ENCODE peak calls at places on chromosomes 4 and X, in nine cellular contexts. H, L, Q, W, U, P, D, T and G are unnamed samples.
A peak's percentile ranks its signal among the peaks of the same experiment; 100 is the strongest.

GRCh38 chrX:44261286-44261685 is 82.2 kb downstream of the EFHC2 start:
- DNase-seq in P (no peak), W (no peak), U (no peak), D (no peak), Q (no peak), H (no peak), L (no peak), T (no peak), G (no peak)

GRCh38 chrX:22958250-22958649 is 41.5 kb upstream of the DDX53 start:
- DNase-seq in P (no peak), U (no peak), T (no peak), W (no peak), Q (no peak), H (no peak), L (no peak), D (no peak), G (no peak)

GRCh38 chr4:124330045-124330444 is 382.5 kb downstream of the ANKRD50 start:
- DNase-seq in D (no peak), W (no peak), T (no peak), H (no peak), U (no peak), Q (no peak), P (no peak), L (no peak), G (no peak)

GRCh38 chr4:27293831-27294230 is 433.2 kb downstream of the STIM2 start:
- DNase-seq in W (no peak), Q (no peak), D (no peak), L (no peak), T (no peak), U (no peak), P (no peak), H (no peak), G (no peak)

GRCh38 chrX:13533726-13534125 is 35.7 kb upstream of the EGFL6 start:
- DNase-seq in D (no peak), H (no peak), L (no peak), Q (no peak), W (peak; percentile 9), U (no peak), P (no peak), T (no peak), G (no peak)

GRCh38 chr4:125003840-125004239 is 291.3 kb upstream of the ANKRD50 start:
- DNase-seq in D (no peak), U (no peak), W (no peak), P (no peak), L (no peak), T (no peak), H (no peak), Q (no peak), G (no peak)

GRCh38 chr4:56657818-56658217 is 23.3 kb downstream of the HOPX start:
- DNase-seq in L (no peak), W (no peak), T (no peak), P (no peak), U (no peak), Q (no peak), D (no peak), H (no peak), G (no peak)

GRCh38 chr4:156475322-156475721 is 496.3 kb downstream of the PDGFC start:
- DNase-seq in L (no peak), T (no peak), D (no peak), H (no peak), U (no peak), W (peak; percentile 21), P (no peak), Q (no peak), G (no peak)

GRCh38 chrX:101619336-101619735 is 1.5 kb upstream of the ARMCX6 start:
- DNase-seq in P (peak; percentile 26), T (no peak), L (no peak), D (no peak), U (no peak), Q (no peak), W (no peak), H (no peak), G (no peak)

GRCh38 chr4:184167576-184167975 is 50.1 kb downstream of the ENPP6 start:
- DNase-seq in P (no peak), T (no peak), L (no peak), U (no peak), W (no peak), H (no peak), D (no peak), Q (no peak), G (no peak)

GRCh38 chrX:69555396-69556023 is 51.4 kb downstream of the NALF2 start:
- DNase-seq in Q (no peak), P (no peak), H (no peak), L (no peak), D (no peak), T (peak; percentile 19), W (no peak), U (no peak), G (no peak)

GRCh38 chrX:132612990-132613564 is 124.2 kb upstream of the MBNL3 start:
- DNase-seq in T (no peak), D (no peak), W (peak; percentile 23), P (peak; percentile 72), Q (peak; percentile 42), H (no peak), U (no peak), L (peak; percentile 56), G (peak; percentile 20)

GRCh38 chr4:123471655-123472054 is 75.1 kb downstream of the SPRY1 start:
- DNase-seq in L (no peak), H (no peak), P (no peak), Q (no peak), W (no peak), U (no peak), D (no peak), T (no peak), G (no peak)

GRCh38 chr4:174553828-174554227 is 31.5 kb upstream of the HPGD start:
- DNase-seq in L (no peak), W (no peak), Q (no peak), D (no peak), U (no peak), P (no peak), T (no peak), H (no peak), G (no peak)

GRCh38 chr4:76341063-76341462 is 34.5 kb downstream of the STBD1 start:
- DNase-seq in W (no peak), H (no peak), D (no peak), P (no peak), Q (no peak), L (no peak), T (no peak), U (no peak), G (no peak)

GRCh38 chr4:76752911-76753494 is 144.9 kb downstream of the SOWAHB start:
- DNase-seq in P (no peak), D (no peak), H (no peak), Q (no peak), W (peak; percentile 29), U (no peak), T (no peak), L (no peak), G (no peak)

GRCh38 chrX:47232803-47233332 is at the start of gene USP11:
- DNase-seq in U (peak; percentile 75), H (peak; percentile 81), W (peak; percentile 63), D (peak; percentile 43), T (peak; percentile 58), L (peak; percentile 38), P (no peak), Q (peak; percentile 34), G (peak; percentile 54)

DNA sequence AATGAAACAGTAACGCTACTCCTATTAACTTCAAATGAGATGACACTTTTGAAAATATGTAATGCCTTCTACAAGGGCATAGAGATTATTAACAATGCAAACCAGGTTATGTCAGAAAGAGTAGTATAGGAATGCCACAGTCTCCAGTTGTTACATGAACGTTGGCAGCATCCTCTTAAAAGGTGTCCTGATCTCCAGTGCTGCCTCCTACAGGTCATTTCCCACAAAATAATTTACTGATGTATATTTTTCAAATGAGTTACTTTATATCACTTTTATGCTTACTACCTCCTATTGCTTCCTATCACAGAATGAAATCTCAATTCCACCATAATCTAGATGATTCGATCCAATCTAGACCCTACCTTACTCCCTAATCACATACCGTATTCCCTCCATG is 195.2 kb upstream of the EPHA5 start:
- DNase-seq in Q (no peak), H (no peak), U (no peak), W (peak; percentile 21), T (no peak), D (no peak), L (no peak), P (no peak), G (no peak)
- TF ChIP-seq CTCF in Q (no peak), H (peak; percentile 11), U (no peak), W (no peak), T (no peak), D (no peak), L (no peak), P (no peak), G (no peak)

DNA sequence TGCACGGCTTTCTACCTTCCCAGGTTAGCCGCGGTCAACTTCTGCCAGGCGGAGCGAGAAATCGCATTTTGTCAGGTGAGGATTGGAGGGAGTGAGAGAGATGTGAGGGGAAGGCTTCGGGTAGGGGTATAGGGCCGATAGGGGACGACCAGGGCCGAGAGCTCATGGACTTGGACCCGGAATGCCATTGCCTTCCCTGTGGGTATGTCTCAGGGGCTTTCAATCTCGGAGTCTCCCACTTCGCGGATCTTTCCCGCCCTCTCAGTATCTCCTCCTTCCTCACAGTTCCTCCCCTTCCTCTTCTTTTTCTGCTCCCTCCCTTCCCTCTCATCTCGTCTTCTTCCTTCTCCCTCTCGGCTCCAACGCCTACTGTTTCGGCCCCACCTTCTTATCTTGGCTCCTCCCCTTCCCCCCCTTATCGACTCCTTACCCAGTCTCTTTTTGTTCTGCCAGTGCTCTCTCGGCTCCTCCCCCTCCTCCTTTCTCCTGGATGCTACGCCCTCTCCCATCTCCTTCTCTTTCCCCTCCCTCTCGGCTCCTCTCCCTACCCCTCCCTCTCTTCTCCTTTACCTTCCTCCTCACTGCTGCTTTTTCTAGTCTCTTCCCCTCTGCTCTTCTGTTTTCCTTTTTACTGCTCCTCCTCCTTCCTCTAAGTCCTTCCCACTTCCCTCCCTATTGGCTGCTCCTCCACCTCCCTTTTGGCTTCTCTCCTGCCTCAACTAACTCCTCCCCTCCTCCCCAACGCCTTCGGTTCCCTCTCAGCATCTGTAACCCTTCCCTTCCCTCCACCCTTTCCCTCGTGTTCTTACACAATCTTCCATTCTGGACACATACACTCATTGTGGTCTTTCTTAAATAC is 29.4 kb upstream of the RBMX start:
- DNase-seq in D (peak; percentile 86), Q (peak; percentile 84), P (peak; percentile 81), L (peak; percentile 73), W (peak; percentile 92), T (peak; percentile 96), U (peak; percentile 84), H (peak; percentile 96), G (peak; percentile 81)
- TF ChIP-seq POLR2A in D (no peak), Q (no peak), P (peak; percentile 46), L (no peak), W (peak; percentile 28), T (peak; percentile 49), U (no peak), H (peak; percentile 52), G (no peak)

GRCh38 chr4:128727658-128728057 is 81.8 kb upstream of the JADE1 start:
- DNase-seq in W (no peak), H (no peak), Q (no peak), P (no peak), U (no peak), T (no peak), D (no peak), L (no peak), G (no peak)
- H3K4me1 ChIP-seq in W (no peaks in the 10 kb centered on the region), H (no peaks in the 10 kb centered on the region), Q (no peaks in the 10 kb centered on the region), P (peaks cover 8% of the 10 kb centered on the region), U (no peaks in the 10 kb centered on the region), T (no peaks in the 10 kb centered on the region), D (no peaks in the 10 kb centered on the region), L (no peaks in the 10 kb centered on the region), G (no peaks in the 10 kb centered on the region)

DNA sequence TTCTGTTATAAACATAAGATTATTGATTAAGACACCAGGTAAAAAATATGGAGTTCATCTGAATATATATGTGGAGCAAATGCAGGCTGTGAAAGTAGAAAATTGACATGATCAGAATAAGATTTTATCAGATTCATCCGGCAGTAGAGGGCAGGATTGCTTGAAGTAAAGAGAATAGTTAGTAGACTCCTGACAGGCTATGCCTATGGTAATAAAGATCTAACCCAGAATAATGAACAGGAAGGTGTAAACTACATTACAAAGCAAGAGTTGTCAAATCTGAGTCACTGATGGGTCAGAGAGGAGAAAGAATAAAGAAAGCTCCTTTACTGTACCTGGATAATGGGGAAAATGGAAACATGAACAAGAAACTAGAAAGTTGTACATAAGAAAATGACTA is 20.8 kb upstream of the TMEM184C start:
- DNase-seq in Q (no peak), U (no peak), W (no peak), T (no peak), D (no peak), L (no peak), H (no peak), P (no peak), G (no peak)
- TF ChIP-seq CTCF in Q (no peak), U (no peak), W (no peak), T (no peak), D (no peak), L (no peak), H (no peak), P (no peak), G (no peak)